ENCODE peak calls at places on chromosomes 4 and X, in nine cellular contexts. One of them, this sample, is unnamed.

GRCh38 chrX:148633509-148633908 is 133.1 kb downstream of the AFF2 start:
- DNase-seq in gastrocnemius medialis: no peak
- DNase-seq in foreskin fibroblast: no peak
- DNase-seq in endothelial cell of umbilical vein: no peak
- DNase-seq in right lobe of liver: no peak
- DNase-seq in fibroblast of pulmonary artery: no peak
- DNase-seq in astrocyte: no peak
- DNase-seq in AG04449: no peak
- DNase-seq in suprapubic skin: no peak
- DNase-seq in this sample: no peak

GRCh38 chr4:23212558-23212957 is 519.8 kb downstream of the GBA3 start:
- DNase-seq in gastrocnemius medialis: peak; percentile 16
- DNase-seq in foreskin fibroblast: no peak
- DNase-seq in endothelial cell of umbilical vein: no peak
- DNase-seq in right lobe of liver: no peak
- DNase-seq in fibroblast of pulmonary artery: no peak
- DNase-seq in astrocyte: peak; percentile 12
- DNase-seq in AG04449: no peak
- DNase-seq in suprapubic skin: no peak
- DNase-seq in this sample: no peak

GRCh38 chr4:79652232-79652631 is 244.2 kb upstream of the GK2 start:
- DNase-seq in gastrocnemius medialis: no peak
- DNase-seq in foreskin fibroblast: peak; percentile 20
- DNase-seq in endothelial cell of umbilical vein: peak; percentile 89
- DNase-seq in right lobe of liver: no peak
- DNase-seq in fibroblast of pulmonary artery: peak; percentile 87
- DNase-seq in astrocyte: peak; percentile 75
- DNase-seq in AG04449: peak; percentile 10
- DNase-seq in suprapubic skin: no peak
- DNase-seq in this sample: no peak

GRCh38 chr4:6938758-6939201 is 29.2 kb downstream of the TBC1D14 start:
- DNase-seq in gastrocnemius medialis: no peak
- DNase-seq in foreskin fibroblast: peak; percentile 60
- DNase-seq in endothelial cell of umbilical vein: no peak
- DNase-seq in right lobe of liver: no peak
- DNase-seq in fibroblast of pulmonary artery: no peak
- DNase-seq in astrocyte: no peak
- DNase-seq in AG04449: no peak
- DNase-seq in suprapubic skin: no peak
- DNase-seq in this sample: no peak

GRCh38 chr4:122117743-122118142 is 34.4 kb upstream of the BLTP1 start:
- DNase-seq in gastrocnemius medialis: no peak
- DNase-seq in foreskin fibroblast: peak; percentile 86
- DNase-seq in endothelial cell of umbilical vein: no peak
- DNase-seq in right lobe of liver: no peak
- DNase-seq in fibroblast of pulmonary artery: peak; percentile 22
- DNase-seq in astrocyte: no peak
- DNase-seq in AG04449: no peak
- DNase-seq in suprapubic skin: no peak
- DNase-seq in this sample: no peak

GRCh38 chr4:85783483-85783882 is 308.5 kb downstream of the ARHGAP24 start:
- DNase-seq in gastrocnemius medialis: no peak
- DNase-seq in foreskin fibroblast: peak; percentile 90
- DNase-seq in endothelial cell of umbilical vein: peak; percentile 95
- DNase-seq in right lobe of liver: no peak
- DNase-seq in fibroblast of pulmonary artery: peak; percentile 95
- DNase-seq in astrocyte: peak; percentile 85
- DNase-seq in AG04449: peak; percentile 80
- DNase-seq in suprapubic skin: no peak
- DNase-seq in this sample: no peak

GRCh38 chrX:84709987-84710386 is 207.7 kb upstream of the HDX start:
- DNase-seq in gastrocnemius medialis: no peak
- DNase-seq in foreskin fibroblast: no peak
- DNase-seq in endothelial cell of umbilical vein: no peak
- DNase-seq in right lobe of liver: no peak
- DNase-seq in fibroblast of pulmonary artery: no peak
- DNase-seq in astrocyte: no peak
- DNase-seq in AG04449: no peak
- DNase-seq in suprapubic skin: no peak
- DNase-seq in this sample: no peak

GRCh38 chrX:48666649-48667048 is 16.9 kb upstream of the WAS start:
- DNase-seq in gastrocnemius medialis: no peak
- DNase-seq in foreskin fibroblast: no peak
- DNase-seq in endothelial cell of umbilical vein: no peak
- DNase-seq in right lobe of liver: no peak
- DNase-seq in fibroblast of pulmonary artery: no peak
- DNase-seq in astrocyte: no peak
- DNase-seq in AG04449: no peak
- DNase-seq in suprapubic skin: no peak
- DNase-seq in this sample: no peak

GRCh38 chrX:7925867-7926472 is 1.2 kb downstream of the PNPLA4 start:
- DNase-seq in gastrocnemius medialis: peak; percentile 4
- DNase-seq in foreskin fibroblast: peak; percentile 78
- DNase-seq in endothelial cell of umbilical vein: peak; percentile 51
- DNase-seq in right lobe of liver: peak; percentile 56
- DNase-seq in fibroblast of pulmonary artery: peak; percentile 77
- DNase-seq in astrocyte: peak; percentile 37
- DNase-seq in AG04449: no peak
- DNase-seq in suprapubic skin: no peak
- DNase-seq in this sample: peak; percentile 66

GRCh38 chr4:170089743-170090666 is at the start of gene AADAT:
- DNase-seq in gastrocnemius medialis: peak; percentile 32
- DNase-seq in foreskin fibroblast: peak; percentile 91
- DNase-seq in endothelial cell of umbilical vein: peak; percentile 44
- DNase-seq in right lobe of liver: peak; percentile 92
- DNase-seq in fibroblast of pulmonary artery: peak; percentile 70
- DNase-seq in astrocyte: peak; percentile 59
- DNase-seq in AG04449: no peak
- DNase-seq in suprapubic skin: peak; percentile 76
- DNase-seq in this sample: no peak

GRCh38 chr4:122873752-122874151 is 47.1 kb downstream of the FGF2 start:
- DNase-seq in gastrocnemius medialis: no peak
- DNase-seq in foreskin fibroblast: peak; percentile 81
- DNase-seq in endothelial cell of umbilical vein: peak; percentile 49
- DNase-seq in right lobe of liver: no peak
- DNase-seq in fibroblast of pulmonary artery: no peak
- DNase-seq in astrocyte: peak; percentile 91
- DNase-seq in AG04449: peak; percentile 51
- DNase-seq in suprapubic skin: no peak
- DNase-seq in this sample: no peak

GRCh38 chr4:73597594-73597993 is 22.6 kb downstream of the RASSF6 start:
- DNase-seq in gastrocnemius medialis: no peak
- DNase-seq in foreskin fibroblast: no peak
- DNase-seq in endothelial cell of umbilical vein: no peak
- DNase-seq in right lobe of liver: no peak
- DNase-seq in fibroblast of pulmonary artery: no peak
- DNase-seq in astrocyte: no peak
- DNase-seq in AG04449: no peak
- DNase-seq in suprapubic skin: no peak
- DNase-seq in this sample: no peak

GRCh38 chr4:86818845-86819244 is 30.3 kb downstream of the SLC10A6 start:
- DNase-seq in gastrocnemius medialis: no peak
- DNase-seq in foreskin fibroblast: no peak
- DNase-seq in endothelial cell of umbilical vein: peak; percentile 3
- DNase-seq in right lobe of liver: no peak
- DNase-seq in fibroblast of pulmonary artery: no peak
- DNase-seq in astrocyte: no peak
- DNase-seq in AG04449: no peak
- DNase-seq in suprapubic skin: no peak
- DNase-seq in this sample: no peak

GRCh38 chrX:38987135-38987780 is 186.0 kb downstream of the MID1IP1 start:
- DNase-seq in gastrocnemius medialis: no peak
- DNase-seq in foreskin fibroblast: peak; percentile 66
- DNase-seq in endothelial cell of umbilical vein: no peak
- DNase-seq in right lobe of liver: no peak
- DNase-seq in fibroblast of pulmonary artery: no peak
- DNase-seq in astrocyte: peak; percentile 1
- DNase-seq in AG04449: no peak
- DNase-seq in suprapubic skin: no peak
- DNase-seq in this sample: no peak

GRCh38 chr4:95371457-95372179 is 177.2 kb downstream of the UNC5C start:
- DNase-seq in gastrocnemius medialis: no peak
- DNase-seq in foreskin fibroblast: no peak
- DNase-seq in endothelial cell of umbilical vein: peak; percentile 4
- DNase-seq in right lobe of liver: no peak
- DNase-seq in fibroblast of pulmonary artery: no peak
- DNase-seq in astrocyte: no peak
- DNase-seq in AG04449: no peak
- DNase-seq in suprapubic skin: no peak
- DNase-seq in this sample: no peak

GRCh38 chr4:122966201-122966600 is 43.8 kb upstream of the NUDT6 start:
- DNase-seq in gastrocnemius medialis: no peak
- DNase-seq in foreskin fibroblast: no peak
- DNase-seq in endothelial cell of umbilical vein: no peak
- DNase-seq in right lobe of liver: no peak
- DNase-seq in fibroblast of pulmonary artery: no peak
- DNase-seq in astrocyte: no peak
- DNase-seq in AG04449: no peak
- DNase-seq in suprapubic skin: no peak
- DNase-seq in this sample: no peak

GRCh38 chr4:19236473-19236872 is 1015.2 kb upstream of the SLIT2 start:
- DNase-seq in gastrocnemius medialis: no peak
- DNase-seq in foreskin fibroblast: no peak
- DNase-seq in endothelial cell of umbilical vein: no peak
- DNase-seq in right lobe of liver: no peak
- DNase-seq in fibroblast of pulmonary artery: no peak
- DNase-seq in astrocyte: no peak
- DNase-seq in AG04449: no peak
- DNase-seq in suprapubic skin: no peak
- DNase-seq in this sample: no peak
- H3K4me3 ChIP-seq in gastrocnemius medialis: no peak overlapping the region
- H3K4me3 ChIP-seq in foreskin fibroblast: no peak overlapping the region
- H3K4me3 ChIP-seq in endothelial cell of umbilical vein: no peak overlapping the region
- H3K4me3 ChIP-seq in right lobe of liver: no peak overlapping the region
- H3K4me3 ChIP-seq in fibroblast of pulmonary artery: no peak overlapping the region
- H3K4me3 ChIP-seq in astrocyte: no peak overlapping the region
- H3K4me3 ChIP-seq in AG04449: no peak overlapping the region
- H3K4me3 ChIP-seq in suprapubic skin: no peak overlapping the region
- H3K4me3 ChIP-seq in this sample: no peak overlapping the region

GRCh38 chr4:145503486-145504072 is 21.9 kb downstream of the SMAD1 start:
- DNase-seq in gastrocnemius medialis: no peak
- DNase-seq in foreskin fibroblast: no peak
- DNase-seq in endothelial cell of umbilical vein: peak; percentile 63
- DNase-seq in right lobe of liver: no peak
- DNase-seq in fibroblast of pulmonary artery: no peak
- DNase-seq in astrocyte: no peak
- DNase-seq in AG04449: no peak
- DNase-seq in suprapubic skin: no peak
- DNase-seq in this sample: no peak

GRCh38 chr4:145502809-145503208 is 21.2 kb downstream of the SMAD1 start:
- DNase-seq in gastrocnemius medialis: no peak
- DNase-seq in foreskin fibroblast: no peak
- DNase-seq in endothelial cell of umbilical vein: no peak
- DNase-seq in right lobe of liver: no peak
- DNase-seq in fibroblast of pulmonary artery: no peak
- DNase-seq in astrocyte: no peak
- DNase-seq in AG04449: no peak
- DNase-seq in suprapubic skin: no peak
- DNase-seq in this sample: no peak

GRCh38 chr4:145511913-145512522 is 30.4 kb downstream of the SMAD1 start:
- DNase-seq in gastrocnemius medialis: no peak
- DNase-seq in foreskin fibroblast: peak; percentile 25
- DNase-seq in endothelial cell of umbilical vein: peak; percentile 30
- DNase-seq in right lobe of liver: no peak
- DNase-seq in fibroblast of pulmonary artery: peak; percentile 57
- DNase-seq in astrocyte: peak; percentile 34
- DNase-seq in AG04449: no peak
- DNase-seq in suprapubic skin: no peak
- DNase-seq in this sample: no peak

GRCh38 chr4:145505945-145506344 is 24.3 kb downstream of the SMAD1 start:
- DNase-seq in gastrocnemius medialis: no peak
- DNase-seq in foreskin fibroblast: no peak
- DNase-seq in endothelial cell of umbilical vein: no peak
- DNase-seq in right lobe of liver: no peak
- DNase-seq in fibroblast of pulmonary artery: no peak
- DNase-seq in astrocyte: no peak
- DNase-seq in AG04449: no peak
- DNase-seq in suprapubic skin: no peak
- DNase-seq in this sample: no peak

DNA sequence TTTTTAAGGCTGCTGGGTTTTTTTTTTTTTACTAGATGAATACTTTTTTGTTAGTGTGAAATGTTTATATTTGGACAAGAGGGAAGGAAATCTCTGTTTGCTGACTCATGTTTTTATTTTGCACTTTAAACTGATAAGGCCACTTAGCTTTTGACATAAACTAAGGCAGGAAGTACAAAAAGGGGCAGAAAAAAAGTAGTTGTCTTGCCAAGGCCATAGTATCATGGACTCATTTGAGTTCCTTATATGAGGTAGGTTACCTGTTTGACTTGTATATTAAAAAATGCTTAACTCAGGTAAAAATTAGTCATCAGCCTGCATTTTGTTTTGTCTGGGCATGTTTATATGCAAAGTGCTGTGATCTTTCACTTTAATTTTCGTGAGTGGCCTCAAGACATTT is 26.0 kb downstream of the SMAD1 start:
- DNase-seq in gastrocnemius medialis: no peak
- DNase-seq in foreskin fibroblast: no peak
- DNase-seq in endothelial cell of umbilical vein: peak; percentile 91
- DNase-seq in right lobe of liver: no peak
- DNase-seq in fibroblast of pulmonary artery: peak; percentile 75
- DNase-seq in astrocyte: peak; percentile 60
- DNase-seq in AG04449: no peak
- DNase-seq in suprapubic skin: no peak
- DNase-seq in this sample: no peak
- H3K4me3 ChIP-seq in gastrocnemius medialis: no peak overlapping the region
- H3K4me3 ChIP-seq in foreskin fibroblast: no peak overlapping the region
- H3K4me3 ChIP-seq in endothelial cell of umbilical vein: no peak overlapping the region
- H3K4me3 ChIP-seq in right lobe of liver: no peak overlapping the region
- H3K4me3 ChIP-seq in fibroblast of pulmonary artery: no peak overlapping the region
- H3K4me3 ChIP-seq in astrocyte: no peak overlapping the region
- H3K4me3 ChIP-seq in AG04449: no peak overlapping the region
- H3K4me3 ChIP-seq in suprapubic skin: no peak overlapping the region
- H3K4me3 ChIP-seq in this sample: no peak overlapping the region

GRCh38 chr4:76308548-76308947 is 2.0 kb downstream of the STBD1 start:
- DNase-seq in gastrocnemius medialis: peak; percentile 38
- DNase-seq in foreskin fibroblast: no peak
- DNase-seq in endothelial cell of umbilical vein: no peak
- DNase-seq in right lobe of liver: peak; percentile 81
- DNase-seq in fibroblast of pulmonary artery: no peak
- DNase-seq in astrocyte: no peak
- DNase-seq in AG04449: no peak
- DNase-seq in suprapubic skin: no peak
- DNase-seq in this sample: no peak
- H3K4me3 ChIP-seq in gastrocnemius medialis: peak overlapping the region; percentile 85
- H3K4me3 ChIP-seq in foreskin fibroblast: no peak overlapping the region
- H3K4me3 ChIP-seq in endothelial cell of umbilical vein: no peak overlapping the region
- H3K4me3 ChIP-seq in right lobe of liver: peak overlapping the region; percentile 65
- H3K4me3 ChIP-seq in fibroblast of pulmonary artery: no peak overlapping the region
- H3K4me3 ChIP-seq in astrocyte: no peak overlapping the region
- H3K4me3 ChIP-seq in AG04449: no peak overlapping the region
- H3K4me3 ChIP-seq in suprapubic skin: no peak overlapping the region
- H3K4me3 ChIP-seq in this sample: no peak overlapping the region

GRCh38 chr4:186329372-186329771 is 63.4 kb downstream of the F11 start:
- DNase-seq in gastrocnemius medialis: no peak
- DNase-seq in foreskin fibroblast: no peak
- DNase-seq in endothelial cell of umbilical vein: no peak
- DNase-seq in right lobe of liver: no peak
- DNase-seq in fibroblast of pulmonary artery: no peak
- DNase-seq in astrocyte: no peak
- DNase-seq in AG04449: no peak
- DNase-seq in suprapubic skin: no peak
- DNase-seq in this sample: no peak
- H3K4me3 ChIP-seq in gastrocnemius medialis: no peak overlapping the region
- H3K4me3 ChIP-seq in foreskin fibroblast: no peak overlapping the region
- H3K4me3 ChIP-seq in endothelial cell of umbilical vein: no peak overlapping the region
- H3K4me3 ChIP-seq in right lobe of liver: no peak overlapping the region
- H3K4me3 ChIP-seq in fibroblast of pulmonary artery: no peak overlapping the region
- H3K4me3 ChIP-seq in astrocyte: no peak overlapping the region
- H3K4me3 ChIP-seq in AG04449: no peak overlapping the region
- H3K4me3 ChIP-seq in suprapubic skin: no peak overlapping the region
- H3K4me3 ChIP-seq in this sample: no peak overlapping the region